ENCODE peak calls at places on chromosomes 11 and 22, in seven cellular contexts. One of them, this sample, is unnamed.

GRCh38 chr11:10906521-10906920 is 48.7 kb upstream of the ZBED5 start:
- DNase-seq in breast epithelium: no peak
- DNase-seq in ovary: no peak
- DNase-seq in spleen: no peak
- DNase-seq in HCT116: no peak
- DNase-seq in heart left ventricle: no peak
- DNase-seq in body of pancreas: no peak
- DNase-seq in this sample: no peak

GRCh38 chr22:44080936-44081853 is 57.1 kb downstream of the PARVB start:
- DNase-seq in breast epithelium: peak; percentile 76
- DNase-seq in ovary: peak; percentile 86
- DNase-seq in spleen: peak; percentile 87
- DNase-seq in HCT116: peak; percentile 29
- DNase-seq in heart left ventricle: peak; percentile 81
- DNase-seq in body of pancreas: peak; percentile 74
- DNase-seq in this sample: peak; percentile 93

GRCh38 chr11:111355101-111355500 is 24.0 kb downstream of the POU2AF1 start:
- DNase-seq in breast epithelium: no peak
- DNase-seq in ovary: no peak
- DNase-seq in spleen: no peak
- DNase-seq in HCT116: no peak
- DNase-seq in heart left ventricle: no peak
- DNase-seq in body of pancreas: no peak
- DNase-seq in this sample: no peak

GRCh38 chr22:28791841-28792490 is 8.4 kb downstream of the XBP1 start:
- DNase-seq in breast epithelium: no peak
- DNase-seq in ovary: no peak
- DNase-seq in spleen: no peak
- DNase-seq in HCT116: no peak
- DNase-seq in heart left ventricle: no peak
- DNase-seq in body of pancreas: no peak
- DNase-seq in this sample: no peak

GRCh38 chr22:24805790-24806662 is at the start of gene SGSM1:
- DNase-seq in breast epithelium: peak; percentile 73
- DNase-seq in ovary: peak; percentile 79
- DNase-seq in spleen: peak; percentile 92
- DNase-seq in HCT116: peak; percentile 59
- DNase-seq in heart left ventricle: peak; percentile 91
- DNase-seq in body of pancreas: peak; percentile 86
- DNase-seq in this sample: peak; percentile 93

GRCh38 chr11:2923446-2924375 is 5.5 kb downstream of the PHLDA2 start:
- DNase-seq in breast epithelium: no peak
- DNase-seq in ovary: no peak
- DNase-seq in spleen: no peak
- DNase-seq in HCT116: no peak
- DNase-seq in heart left ventricle: no peak
- DNase-seq in body of pancreas: no peak
- DNase-seq in this sample: no peak

GRCh38 chr11:67267188-67268035 is 1.1 kb downstream of the GRK2 start:
- DNase-seq in breast epithelium: no peak
- DNase-seq in ovary: peak; percentile 51
- DNase-seq in spleen: peak; percentile 89
- DNase-seq in HCT116: no peak
- DNase-seq in heart left ventricle: peak; percentile 52
- DNase-seq in body of pancreas: peak; percentile 62
- DNase-seq in this sample: no peak

GRCh38 chr11:130124096-130124495 is 35.5 kb upstream of the ST14 start:
- DNase-seq in breast epithelium: no peak
- DNase-seq in ovary: no peak
- DNase-seq in spleen: peak; percentile 90
- DNase-seq in HCT116: peak; percentile 61
- DNase-seq in heart left ventricle: peak; percentile 80
- DNase-seq in body of pancreas: no peak
- DNase-seq in this sample: no peak

DNA sequence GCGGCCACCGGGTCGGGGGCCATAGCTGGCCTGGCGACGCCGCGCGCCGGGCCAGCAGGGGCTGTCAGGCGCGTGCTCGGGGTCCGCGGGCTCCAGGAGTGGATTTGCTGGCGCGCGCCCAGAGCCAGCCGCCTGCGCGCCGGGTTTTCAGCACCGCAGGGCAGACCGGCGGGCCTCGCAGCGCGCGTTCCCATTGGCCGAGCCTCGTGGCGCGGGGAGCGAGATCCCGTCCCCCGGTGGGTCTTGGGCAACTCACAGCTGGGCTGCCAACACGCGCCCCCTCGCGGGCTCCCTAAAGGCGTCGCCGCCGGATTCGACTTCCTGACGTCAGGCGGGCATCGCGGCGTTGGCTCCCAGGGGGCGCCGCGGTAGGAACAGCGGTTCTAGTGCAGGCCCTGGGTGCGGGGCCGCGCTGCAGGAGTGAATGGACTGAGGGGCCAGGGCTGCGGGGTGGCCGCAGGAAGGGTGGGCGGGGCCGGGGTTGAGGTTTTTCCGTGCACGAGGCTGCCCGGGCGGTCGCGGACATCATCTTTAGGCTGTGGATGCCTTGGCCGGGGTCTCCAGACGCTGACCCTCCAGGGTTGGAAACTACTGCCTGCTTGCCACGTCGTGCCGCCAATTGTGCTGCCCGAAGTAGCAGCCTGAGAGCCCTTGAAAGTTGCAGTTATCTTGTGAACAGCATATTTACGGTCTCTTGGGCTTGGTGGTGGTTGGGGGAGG is at the start of gene FADS1:
- DNase-seq in breast epithelium: no peak
- DNase-seq in ovary: peak; percentile 94
- DNase-seq in spleen: peak; percentile 92
- DNase-seq in HCT116: peak; percentile 91
- DNase-seq in heart left ventricle: peak; percentile 96
- DNase-seq in body of pancreas: peak; percentile 88
- DNase-seq in this sample: peak; percentile 63
- TF ChIP-seq POLR2A in breast epithelium: no peak
- TF ChIP-seq POLR2A in ovary: peak; percentile 45
- TF ChIP-seq POLR2A in spleen: no peak
- TF ChIP-seq POLR2A in HCT116: peak; percentile 68
- TF ChIP-seq POLR2A in heart left ventricle: peak; percentile 63
- TF ChIP-seq POLR2A in body of pancreas: peak; percentile 33
- TF ChIP-seq POLR2A in this sample: no peak

GRCh38 chr11:125423247-125423849 is 72.7 kb downstream of the FEZ1 start:
- DNase-seq in breast epithelium: no peak
- DNase-seq in ovary: no peak
- DNase-seq in spleen: peak; percentile 12
- DNase-seq in HCT116: peak; percentile 19
- DNase-seq in heart left ventricle: no peak
- DNase-seq in body of pancreas: no peak
- DNase-seq in this sample: no peak
- TF ChIP-seq CTCF in breast epithelium: no peak
- TF ChIP-seq CTCF in ovary: no peak
- TF ChIP-seq CTCF in spleen: no peak
- TF ChIP-seq CTCF in HCT116: peak; percentile 77
- TF ChIP-seq CTCF in heart left ventricle: peak; percentile 30
- TF ChIP-seq CTCF in body of pancreas: no peak
- TF ChIP-seq CTCF in this sample: no peak

GRCh38 chr11:77471520-77472234 is 2.2 kb downstream of the PAK1 start:
- DNase-seq in breast epithelium: no peak
- DNase-seq in ovary: peak; percentile 27
- DNase-seq in spleen: no peak
- DNase-seq in HCT116: no peak
- DNase-seq in heart left ventricle: no peak
- DNase-seq in body of pancreas: peak; percentile 62
- DNase-seq in this sample: no peak
- TF ChIP-seq POLR2A in breast epithelium: no peak
- TF ChIP-seq POLR2A in ovary: no peak
- TF ChIP-seq POLR2A in spleen: no peak
- TF ChIP-seq POLR2A in HCT116: no peak
- TF ChIP-seq POLR2A in heart left ventricle: no peak
- TF ChIP-seq POLR2A in body of pancreas: no peak
- TF ChIP-seq POLR2A in this sample: no peak

DNA sequence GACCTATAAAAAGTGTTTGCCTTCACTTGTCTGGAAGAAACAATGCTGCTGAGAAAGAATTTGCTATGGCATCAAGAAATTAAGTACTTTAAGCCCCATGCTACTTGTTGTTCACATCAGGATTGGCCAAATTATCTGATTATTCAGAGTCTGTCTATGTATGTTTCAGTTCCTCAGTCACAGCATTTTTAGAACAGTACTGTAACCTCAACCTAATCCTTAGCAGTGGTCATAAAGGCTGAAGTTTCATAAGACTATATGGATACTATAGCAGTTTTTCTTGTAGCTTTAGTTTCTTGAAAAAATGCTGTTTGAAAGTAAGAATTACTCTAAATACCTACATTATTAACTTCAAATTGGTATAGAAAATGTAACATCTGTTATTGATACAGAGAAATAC is 153.9 kb downstream of the INSC start:
- DNase-seq in breast epithelium: no peak
- DNase-seq in ovary: no peak
- DNase-seq in spleen: no peak
- DNase-seq in HCT116: no peak
- DNase-seq in heart left ventricle: no peak
- DNase-seq in body of pancreas: no peak
- DNase-seq in this sample: no peak
- TF ChIP-seq CTCF in breast epithelium: no peak
- TF ChIP-seq CTCF in ovary: no peak
- TF ChIP-seq CTCF in spleen: no peak
- TF ChIP-seq CTCF in HCT116: no peak
- TF ChIP-seq CTCF in heart left ventricle: no peak
- TF ChIP-seq CTCF in body of pancreas: no peak
- TF ChIP-seq CTCF in this sample: no peak

DNA sequence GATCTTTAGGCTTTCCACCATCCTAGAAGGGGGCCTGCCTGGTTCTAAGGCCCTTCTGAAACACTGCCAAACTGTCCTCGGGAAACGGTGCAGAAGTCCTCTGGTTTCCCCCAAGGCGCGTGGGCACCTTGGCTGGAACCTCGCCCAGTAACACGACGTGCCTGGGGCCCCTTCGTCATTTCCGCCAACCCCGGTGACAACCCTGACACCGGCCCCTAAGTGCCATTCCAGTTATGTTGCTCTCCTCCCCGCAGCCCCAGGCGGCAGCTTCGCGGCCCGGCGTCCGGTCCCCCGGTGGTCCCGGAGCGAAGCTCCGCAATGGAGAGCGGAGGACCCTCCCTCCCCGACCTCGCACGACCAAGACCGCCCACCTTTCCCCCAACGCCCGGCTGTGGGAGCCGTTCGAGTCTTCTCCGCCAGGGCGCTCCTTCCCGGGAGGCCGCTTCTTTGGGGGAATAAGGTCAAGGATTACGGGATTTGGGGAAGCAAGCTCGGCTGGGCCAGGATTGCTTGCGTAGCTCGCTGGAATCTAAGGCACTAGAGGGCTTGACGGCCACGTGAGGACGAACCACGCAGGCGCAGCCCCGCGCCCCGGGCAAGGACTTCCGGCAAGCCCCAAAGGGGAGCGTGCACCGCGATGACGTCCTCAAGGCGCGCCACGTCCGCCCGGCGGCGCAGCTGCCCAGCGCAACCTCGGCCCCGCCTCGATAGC is 648 bp downstream of the RNH1 start:
- DNase-seq in breast epithelium: peak; percentile 95
- DNase-seq in ovary: peak; percentile 98
- DNase-seq in spleen: peak; percentile 99
- DNase-seq in HCT116: peak; percentile 91
- DNase-seq in heart left ventricle: peak; percentile 98
- DNase-seq in body of pancreas: peak; percentile 97
- DNase-seq in this sample: peak; percentile 100
- TF ChIP-seq POLR2A in breast epithelium: peak; percentile 64
- TF ChIP-seq POLR2A in ovary: peak; percentile 68
- TF ChIP-seq POLR2A in spleen: peak; percentile 19
- TF ChIP-seq POLR2A in HCT116: peak; percentile 64
- TF ChIP-seq POLR2A in heart left ventricle: peak; percentile 69
- TF ChIP-seq POLR2A in body of pancreas: peak; percentile 59
- TF ChIP-seq POLR2A in this sample: peak; percentile 20

GRCh38 chr11:57399928-57400578 is 9.6 kb upstream of the PRG2 start:
- DNase-seq in breast epithelium: no peak
- DNase-seq in ovary: no peak
- DNase-seq in spleen: no peak
- DNase-seq in HCT116: no peak
- DNase-seq in heart left ventricle: no peak
- DNase-seq in body of pancreas: no peak
- DNase-seq in this sample: no peak
- TF ChIP-seq CTCF in breast epithelium: no peak
- TF ChIP-seq CTCF in ovary: no peak
- TF ChIP-seq CTCF in spleen: no peak
- TF ChIP-seq CTCF in HCT116: no peak
- TF ChIP-seq CTCF in heart left ventricle: no peak
- TF ChIP-seq CTCF in body of pancreas: no peak
- TF ChIP-seq CTCF in this sample: no peak

GRCh38 chr22:37676691-37677627 is 1.5 kb downstream of the LGALS1 start:
- DNase-seq in breast epithelium: peak; percentile 73
- DNase-seq in ovary: peak; percentile 93
- DNase-seq in spleen: peak; percentile 97
- DNase-seq in HCT116: peak; percentile 69
- DNase-seq in heart left ventricle: peak; percentile 89
- DNase-seq in body of pancreas: peak; percentile 86
- DNase-seq in this sample: peak; percentile 96
- TF ChIP-seq POLR2A in breast epithelium: no peak
- TF ChIP-seq POLR2A in ovary: no peak
- TF ChIP-seq POLR2A in spleen: peak; percentile 41
- TF ChIP-seq POLR2A in HCT116: no peak
- TF ChIP-seq POLR2A in heart left ventricle: no peak
- TF ChIP-seq POLR2A in body of pancreas: no peak
- TF ChIP-seq POLR2A in this sample: no peak

This sample was measured in lower leg skin.